ENCODE peak calls at places on chromosomes 13 and 19, in four cellular contexts. U, X, V and T are unnamed samples.

GRCh38 chr19:12166596-12166995 is 3.7 kb downstream of the ZNF136 start:
- DNase-seq in U (no peak), X (no peak), V (no peak), T (no peak)

GRCh38 chr13:110575322-110576069 is 14.0 kb upstream of the RAB20 start:
- DNase-seq in U (no peak), X (no peak), V (no peak), T (peak; percentile 46)

GRCh38 chr19:588093-588742 is 1.5 kb upstream of the HCN2 start:
- DNase-seq in U (peak; percentile 80), X (peak; percentile 70), V (peak; percentile 92), T (peak; percentile 85)

GRCh38 chr13:42930136-42930535 is 61.9 kb downstream of the EPSTI1 start:
- DNase-seq in U (no peak), X (no peak), V (no peak), T (no peak)

GRCh38 chr13:103539265-103539664 is 473.0 kb upstream of the SLC10A2 start:
- DNase-seq in U (no peak), X (no peak), V (peak; percentile 3), T (peak; percentile 26)

GRCh38 chr19:10270616-10271394 is at the start of gene ICAM1:
- DNase-seq in U (peak; percentile 93), X (no peak), V (peak; percentile 47), T (peak; percentile 97)

GRCh38 chr19:49699364-49699763 is 8.4 kb downstream of the CPT1C start:
- DNase-seq in U (no peak), X (no peak), V (no peak), T (no peak)

GRCh38 chr13:49113526-49114286 is 106.4 kb upstream of the MLNR start:
- DNase-seq in U (no peak), X (no peak), V (no peak), T (peak; percentile 43)

GRCh38 chr13:61600360-61601033 is 184.8 kb upstream of the PCDH20 start:
- DNase-seq in U (peak; percentile 57), X (no peak), V (no peak), T (peak; percentile 19)

GRCh38 chr13:61247149-61247936 is 168.3 kb downstream of the PCDH20 start:
- DNase-seq in U (no peak), X (no peak), V (no peak), T (no peak)

GRCh38 chr13:109401307-109401706 is 385.1 kb downstream of the IRS2 start:
- DNase-seq in U (no peak), X (no peak), V (no peak), T (no peak)

GRCh38 chr19:13033819-13034611 is 38.7 kb downstream of the NFIX start:
- DNase-seq in U (peak; percentile 96), X (no peak), V (peak; percentile 80), T (peak; percentile 69)

GRCh38 chr13:40470665-40471064 is 195.8 kb downstream of the FOXO1 start:
- DNase-seq in U (no peak), X (no peak), V (no peak), T (no peak)

GRCh38 chr13:94478913-94479312 is 569 bp downstream of the DCT start:
- DNase-seq in U (no peak), X (no peak), V (no peak), T (no peak)

GRCh38 chr19:58401825-58402433 is 6.5 kb downstream of the RNF225 start:
- DNase-seq in U (peak; percentile 50), X (no peak), V (no peak), T (no peak)

GRCh38 chr13:62696490-62696889 is 1280.8 kb upstream of the PCDH20 start:
- DNase-seq in U (no peak), X (no peak), V (no peak), T (no peak)

GRCh38 chr13:32905864-32906180 is 110.4 kb upstream of the KL start:
- DNase-seq in U (peak; percentile 78), X (no peak), V (peak; percentile 16), T (no peak)

GRCh38 chr19:38264486-38265212 is at the start of gene SPINT2:
- DNase-seq in U (no peak), X (no peak), V (peak; percentile 47), T (peak; percentile 94)

GRCh38 chr13:39226359-39226758 is 188.1 kb downstream of the NHLRC3 start:
- DNase-seq in U (no peak), X (no peak), V (no peak), T (no peak)

GRCh38 chr13:36918246-36919060 is 1.6 kb downstream of the SMAD9 start:
- DNase-seq in U (no peak), X (no peak), V (no peak), T (peak; percentile 41)

GRCh38 chr13:32761472-32761871 is 175.2 kb downstream of the PDS5B start:
- DNase-seq in U (no peak), X (no peak), V (no peak), T (no peak)

GRCh38 chr13:41648314-41648935 is 191.1 kb downstream of the RGCC start:
- DNase-seq in U (no peak), X (no peak), V (no peak), T (no peak)

GRCh38 chr19:28794301-28794700 is 418.6 kb downstream of the UQCRFS1 start:
- DNase-seq in U (no peak), X (no peak), V (no peak), T (no peak)

GRCh38 chr13:93055233-93055632 is 171.4 kb upstream of the GPC6 start:
- DNase-seq in U (no peak), X (no peak), V (no peak), T (no peak)

GRCh38 chr13:99150575-99151370 is 49.9 kb upstream of the UBAC2 start:
- DNase-seq in U (no peak), X (peak; percentile 5), V (no peak), T (no peak)

GRCh38 chr13:39776439-39776838 is 121.0 kb downstream of the COG6 start:
- DNase-seq in U (no peak), X (no peak), V (no peak), T (no peak)

GRCh38 chr19:58471736-58472135 is 4.4 kb upstream of the ZNF446 start:
- DNase-seq in U (no peak), X (no peak), V (no peak), T (no peak)

GRCh38 chr13:22877421-22877820 is 303.4 kb upstream of the SGCG start:
- DNase-seq in U (no peak), X (no peak), V (no peak), T (no peak)

GRCh38 chr19:42126565-42126964 is 5.7 kb downstream of the POU2F2 start:
- DNase-seq in U (no peak), X (no peak), V (no peak), T (no peak)

GRCh38 chr13:52995946-52996345 is 32.7 kb upstream of the OLFM4 start:
- DNase-seq in U (no peak), X (no peak), V (no peak), T (no peak)